ENCODE peak calls at places on chromosome 3, in four cellular contexts. One of them, this sample, is unnamed.

GRCh38 chr3:184395320-184395660 is 15.4 kb downstream of the CHRD start:
- DNase-seq in ureter: no peak
- DNase-seq in 8988T: no peak
- DNase-seq in GM23248: no peak
- DNase-seq in this sample: no peak

GRCh38 chr3:156201411-156202405 is 81.3 kb downstream of the KCNAB1 start:
- DNase-seq in ureter: no peak
- DNase-seq in GM23248: no peak
- DNase-seq in 8988T: no peak
- DNase-seq in this sample: no peak

GRCh38 chr3:72368331-72368975 is 479.8 kb downstream of the SHQ1 start:
- DNase-seq in GM23248: peak
- DNase-seq in 8988T: no peak
- DNase-seq in ureter: no peak
- DNase-seq in this sample: no peak

GRCh38 chr3:129727707-129728106 is 121.2 kb upstream of the PLXND1 start:
- DNase-seq in GM23248: no peak
- DNase-seq in ureter: no peak
- DNase-seq in 8988T: no peak
- DNase-seq in this sample: no peak

GRCh38 chr3:193930247-193930646 is 205.7 kb upstream of the HES1 start:
- DNase-seq in 8988T: no peak
- DNase-seq in GM23248: no peak
- DNase-seq in ureter: no peak
- DNase-seq in this sample: no peak

GRCh38 chr3:50562866-50563265 is 4.7 kb downstream of the C3orf18 start:
- DNase-seq in ureter: no peak
- DNase-seq in GM23248: peak
- DNase-seq in 8988T: no peak
- DNase-seq in this sample: no peak

GRCh38 chr3:66037986-66038369 is 740 bp downstream of the MAGI1 start:
- DNase-seq in 8988T: no peak
- DNase-seq in GM23248: peak
- DNase-seq in ureter: no peak
- DNase-seq in this sample: no peak

GRCh38 chr3:172209333-172210321 is 170.2 kb downstream of the FNDC3B start:
- DNase-seq in 8988T: no peak
- DNase-seq in ureter: no peak
- DNase-seq in GM23248: no peak
- DNase-seq in this sample: peak

This sample was measured in left lobe of liver.